ENCODE peak calls at places on chromosomes 12 and 14, in seven cellular contexts. X is neuronal stem cell, K is IMR-90, H is mesendoderm, C is mesenchymal stem cell, A is trophoblast cell, V is H1. P is an unnamed sample.

GRCh38 chr12:57726151-57726883 is 12.2 kb downstream of the AGAP2 start:
- DNase-seq in X (peak), A (peak), C (peak), H (peak), K (peak), V (peak), P (peak)

GRCh38 chr12:59651230-59651920 is 55.5 kb downstream of the SLC16A7 start:
- DNase-seq in X (no peak), V (no peak), A (peak), H (peak), K (peak), C (peak), P (no peak)

GRCh38 chr14:37202265-37202664 is 4.5 kb downstream of the MIPOL1 start:
- DNase-seq in V (no peak), K (peak), C (peak), A (no peak), H (no peak), X (no peak), P (no peak)

GRCh38 chr12:45987339-45987726 is 3.0 kb downstream of the SCAF11 start:
- DNase-seq in X (no peak), C (peak), V (no peak), A (peak), H (no peak), K (no peak), P (no peak)

GRCh38 chr12:90335561-90335960 is 619.4 kb downstream of the CCER1 start:
- DNase-seq in V (no peak), K (no peak), X (no peak), A (no peak), H (no peak), C (no peak), P (no peak)

GRCh38 chr12:84572186-84572585 is 340.4 kb downstream of the SLC6A15 start:
- DNase-seq in V (no peak), C (no peak), X (no peak), K (no peak), H (peak), A (no peak), P (no peak)

GRCh38 chr12:5796171-5797091 is 148.6 kb downstream of the ANO2 start:
- DNase-seq in X (peak), V (peak), H (peak), A (peak), C (peak), K (peak), P (peak)

GRCh38 chr12:95802482-95803264 is 12.1 kb upstream of the NTN4 start:
- DNase-seq in X (no peak), C (peak), H (peak), A (peak), V (no peak), K (peak), P (no peak)

GRCh38 chr12:61860439-61860838 is 399.8 kb upstream of the USP15 start:
- DNase-seq in H (no peak), K (no peak), A (no peak), C (peak), V (no peak), X (peak), P (no peak)

GRCh38 chr12:538731-539539 is 79.2 kb downstream of the B4GALNT3 start:
- DNase-seq in V (no peak), X (no peak), C (peak), K (peak), A (no peak), H (no peak), P (no peak)

DNA sequence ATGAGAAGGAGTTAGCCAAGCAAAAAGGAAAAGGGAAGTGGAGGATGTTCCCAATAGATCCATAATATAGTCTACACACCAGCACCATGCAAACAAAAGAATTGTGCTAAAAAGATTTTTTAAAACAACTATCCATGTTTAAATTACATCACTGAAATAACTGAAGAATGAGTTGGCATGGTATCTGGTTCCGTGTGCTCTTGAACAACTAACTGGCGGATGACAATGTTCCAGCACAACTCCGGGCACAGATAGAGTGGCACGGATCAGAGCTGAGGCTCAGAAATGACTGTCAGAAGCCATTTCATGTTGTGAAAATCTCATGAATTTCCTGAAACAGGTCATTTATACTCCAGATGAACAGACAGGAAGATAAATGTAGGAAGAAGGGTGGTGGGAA is 153.1 kb downstream of the HMGA2 start:
- DNase-seq in H (no peak), V (no peak), A (peak), K (no peak), X (no peak), C (no peak), P (no peak)
- H3K18ac ChIP-seq in H (no peak), V (no peak), A (no peak), K (no peak), X (no peak), C (no peak), P (no peak)

GRCh38 chr12:52204095-52204930 is 12.5 kb upstream of the KRT80 start:
- DNase-seq in X (no peak), C (peak), K (peak), V (no peak), H (no peak), A (no peak), P (no peak)

GRCh38 chr12:52201520-52201839 is 9.7 kb upstream of the KRT80 start:
- DNase-seq in A (no peak), H (no peak), V (no peak), K (no peak), X (no peak), C (no peak), P (no peak)

GRCh38 chr12:52204931-52205505 is 13.2 kb upstream of the KRT80 start:
- DNase-seq in H (no peak), V (no peak), A (no peak), C (no peak), X (no peak), K (no peak), P (no peak)

GRCh38 chr12:52202361-52203078 is 10.7 kb upstream of the KRT80 start:
- DNase-seq in X (no peak), H (peak), A (no peak), C (no peak), V (no peak), K (peak), P (no peak)

DNA sequence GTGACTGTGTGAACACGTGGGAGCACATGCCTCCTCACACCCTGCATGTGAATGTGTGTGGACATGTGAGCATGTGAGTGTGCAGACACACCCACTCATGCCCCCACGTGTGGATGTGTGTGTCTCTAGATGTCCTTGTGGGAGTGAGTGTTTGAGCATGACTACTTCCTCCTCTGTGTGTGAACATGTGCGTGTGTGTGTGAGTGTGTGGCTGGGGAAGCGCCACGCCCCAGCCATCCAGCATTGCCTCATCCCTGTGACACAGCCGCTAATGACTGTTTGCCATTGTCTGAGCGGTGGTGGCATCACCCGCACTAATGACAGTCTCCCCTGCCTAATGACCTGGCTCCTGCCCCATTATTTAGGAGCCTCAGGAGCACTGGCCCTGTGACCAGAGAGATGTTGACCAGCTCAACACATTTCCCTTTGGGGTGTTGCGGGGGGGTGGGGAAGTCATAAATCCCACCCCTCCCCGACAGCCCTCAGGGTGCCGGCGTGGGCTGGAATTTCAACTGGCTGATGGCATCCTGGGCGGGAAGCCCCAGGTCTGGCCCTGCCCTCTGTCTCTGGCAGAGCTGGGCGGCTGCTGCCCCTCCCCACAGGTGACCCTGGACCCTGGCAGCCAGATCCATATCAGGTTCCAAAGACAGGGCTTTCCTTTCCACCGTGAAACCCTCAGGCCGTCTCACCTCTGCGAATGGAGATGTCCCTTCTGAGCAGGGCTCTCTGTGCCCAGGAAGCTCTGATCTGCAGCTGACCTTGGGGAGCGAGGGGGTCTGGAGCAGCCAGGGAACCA is 11.5 kb upstream of the KRT80 start:
- DNase-seq in C (peak), H (peak), K (peak), X (no peak), V (no peak), A (peak), P (no peak)
- H3K9ac ChIP-seq in C (peak), H (no peak), K (no peak), X (peak), V (peak), A (no peak), P (no peak)

DNA sequence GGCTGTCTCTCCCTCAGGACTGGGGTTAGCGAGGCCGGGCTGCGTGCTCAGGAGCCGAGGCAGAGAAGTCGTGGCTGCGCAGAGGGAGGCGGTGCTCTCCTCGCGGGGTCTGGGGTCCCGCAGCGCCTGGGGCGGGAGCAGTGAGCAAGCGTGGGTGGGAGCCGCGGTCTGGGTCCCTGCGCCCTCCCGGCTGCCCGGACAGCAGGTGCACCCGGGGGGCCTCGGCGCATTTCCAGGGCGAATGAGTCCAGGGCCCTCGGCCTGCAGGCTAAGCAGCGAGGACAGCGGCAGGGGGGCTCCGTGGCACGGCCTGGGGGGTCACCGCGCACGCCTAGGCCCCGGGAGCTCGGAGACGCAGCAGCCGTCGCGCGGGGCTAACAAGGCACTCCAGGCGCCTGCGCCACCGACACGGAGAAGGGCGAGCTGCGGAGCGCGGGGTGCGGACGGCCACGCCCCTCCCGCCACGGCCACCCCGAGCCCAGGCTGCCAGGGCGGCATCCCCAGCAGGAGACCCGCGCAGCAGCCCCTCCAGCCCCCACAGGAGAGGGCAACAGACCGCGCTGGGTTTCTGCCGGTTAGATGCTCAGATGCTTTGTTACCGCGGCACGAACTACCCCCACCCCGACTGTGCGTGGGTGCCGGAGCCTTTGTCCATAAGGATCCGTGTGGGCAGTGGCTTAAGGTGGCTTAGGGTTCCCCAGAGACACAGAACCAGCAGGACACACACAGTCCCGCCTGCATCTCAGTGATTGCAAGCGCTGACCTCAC is 117.7 kb upstream of the C14orf180 start:
- DNase-seq in V (peak), X (peak), C (no peak), H (no peak), A (no peak), K (no peak), P (peak)
- H3K18ac ChIP-seq in V (no peak), X (peak), C (no peak), H (no peak), A (no peak), K (no peak), P (no peak)

GRCh38 chr14:79513446-79513845 is 697.9 kb downstream of the DIO2 start:
- DNase-seq in V (no peak), X (no peak), C (no peak), H (no peak), A (no peak), K (no peak), P (no peak)
- H3K9ac ChIP-seq in V (no peak), X (no peak), C (no peak), H (no peak), A (no peak), K (no peak), P (no peak)

GRCh38 chr14:20564501-20564997 is 3.7 kb upstream of the RNASE9 start:
- DNase-seq in X (no peak), K (no peak), V (no peak), A (no peak), H (no peak), C (no peak), P (no peak)

GRCh38 chr14:20569066-20569465 is 8.2 kb upstream of the RNASE9 start:
- DNase-seq in A (no peak), C (no peak), V (no peak), K (no peak), X (no peak), H (no peak), P (no peak)

GRCh38 chr14:20563966-20564365 is 3.1 kb upstream of the RNASE9 start:
- DNase-seq in H (no peak), A (no peak), X (no peak), C (no peak), K (no peak), V (no peak), P (no peak)

DNA sequence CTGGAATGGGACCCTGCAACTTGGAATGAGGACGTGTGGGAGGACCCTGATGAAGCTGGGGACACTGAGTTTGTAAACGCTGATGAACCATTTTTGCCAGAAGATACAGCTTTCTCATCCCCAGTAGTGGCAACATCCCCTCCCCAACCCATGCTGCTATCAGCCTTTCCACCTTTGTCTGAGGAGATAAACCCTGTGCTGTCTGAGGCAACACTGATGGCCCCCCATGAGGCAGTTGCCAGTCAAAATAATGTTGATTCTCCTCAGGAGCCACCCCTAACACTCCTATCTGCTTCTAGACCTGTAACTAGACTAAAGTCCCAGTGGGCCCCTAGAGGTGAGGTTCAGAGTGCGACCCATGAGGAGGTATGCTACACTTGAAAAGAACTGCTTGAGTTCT is 7.5 kb upstream of the RNASE9 start:
- DNase-seq in H (peak), X (no peak), V (no peak), A (no peak), C (no peak), K (no peak), P (no peak)
- H3K18ac ChIP-seq in H (no peak), X (no peak), V (no peak), A (no peak), C (no peak), K (no peak), P (no peak)

GRCh38 chr12:116558280-116559079 is 701 bp upstream of the MAP1LC3B2 start:
- DNase-seq in H (no peak), X (no peak), K (no peak), C (no peak), A (no peak), V (no peak), P (no peak)
- H3K9ac ChIP-seq in H (no peak), X (no peak), K (no peak), C (no peak), A (no peak), V (no peak), P (no peak)

GRCh38 chr14:102518063-102518648 is 8.6 kb upstream of the ANKRD9 start:
- DNase-seq in V (no peak), H (no peak), K (no peak), X (no peak), A (no peak), C (no peak), P (no peak)
- H3K18ac ChIP-seq in V (no peak), H (no peak), K (no peak), X (no peak), A (no peak), C (no peak), P (no peak)

GRCh38 chr14:68551045-68551683 is 241.7 kb downstream of the ZFP36L1 start:
- DNase-seq in X (no peak), C (peak), V (peak), K (no peak), H (no peak), A (no peak), P (no peak)
- H3K9ac ChIP-seq in X (no peak), C (peak), V (no peak), K (peak), H (no peak), A (no peak), P (no peak)

DNA sequence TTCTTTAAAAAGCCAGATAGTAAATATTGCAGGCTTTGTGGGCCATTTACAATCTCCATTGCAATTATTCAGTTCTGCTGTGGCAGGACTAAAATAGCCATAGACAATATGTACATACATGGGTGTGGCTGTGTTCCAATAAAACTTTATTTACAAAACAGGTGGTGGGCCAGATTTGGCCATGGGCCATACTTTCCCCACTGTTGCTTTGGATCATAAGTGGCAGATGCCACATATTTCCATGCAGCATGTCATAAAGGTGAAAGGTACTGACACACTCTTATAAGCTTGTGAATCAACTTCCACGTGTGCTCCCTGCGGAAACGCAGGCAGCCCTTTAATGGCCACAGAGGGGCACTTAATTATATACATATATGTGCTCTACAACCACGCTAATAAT is 244.4 kb upstream of the FOXN3 start:
- DNase-seq in K (no peak), H (no peak), C (no peak), V (no peak), X (no peak), A (no peak), P (no peak)
- H3K18ac ChIP-seq in K (no peak), H (no peak), C (no peak), V (no peak), X (no peak), A (no peak), P (no peak)

DNA sequence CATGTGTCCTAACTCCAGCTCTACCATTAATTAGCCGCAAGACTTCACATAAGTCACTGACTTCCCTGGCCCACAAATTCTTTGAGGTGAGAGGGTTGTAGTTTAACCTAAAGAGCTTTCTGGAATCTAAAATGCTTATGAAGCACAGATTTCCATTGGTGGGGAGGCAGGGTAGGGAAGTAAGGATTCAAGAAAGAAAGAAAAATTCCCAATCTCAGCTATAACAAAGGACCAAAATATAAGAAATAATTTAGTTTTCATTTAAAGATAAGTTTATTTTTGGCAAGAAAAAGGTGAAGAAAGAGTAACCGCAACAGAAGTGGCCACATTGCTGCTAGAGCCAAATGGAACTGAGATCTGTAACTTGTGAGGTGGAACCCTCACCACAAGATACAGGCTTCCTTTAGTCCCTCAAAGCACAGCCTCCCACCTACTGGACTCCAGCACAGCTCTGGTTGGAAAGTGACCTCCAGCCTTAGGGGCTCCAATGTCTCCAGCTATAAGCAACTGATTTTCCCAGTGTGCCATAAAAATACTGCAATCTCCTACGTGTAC is 23.6 kb downstream of the DAD1 start:
- DNase-seq in K (no peak), H (no peak), V (no peak), A (no peak), X (no peak), C (no peak), P (no peak)
- H3K9ac ChIP-seq in K (no peak), H (no peak), V (no peak), A (no peak), X (no peak), C (no peak), P (no peak)